ENCODE peak calls at places on chromosomes 1 and 21, in six cellular contexts. L is prostate gland; E is hepatocyte; M is K562; O is CD4-positive, alpha-beta memory T cell; X is GM23248. N is an unnamed sample. For H3K4me1 and H3K9me3, the result is how much of the 10 kb centered on the place peaks cover.

GRCh38 chr1:167913895-167914502 is at the start of gene ADCY10:
- DNase-seq in E (peak), X (no peak), L (no peak), M (peak), O (no peak), N (no peak)

GRCh38 chr1:162284206-162284955 is 92.3 kb downstream of the SPATA46 start:
- DNase-seq in O (no peak), E (no peak), X (no peak), L (no peak), M (no peak), N (no peak)

GRCh38 chr1:184661801-184662200 is 92.9 kb downstream of the EDEM3 start:
- DNase-seq in X (no peak), O (no peak), E (no peak), M (no peak), L (no peak), N (no peak)

GRCh38 chr21:38938343-38938742 is 132.6 kb downstream of the ETS2 start:
- DNase-seq in M (no peak), X (peak), E (no peak), O (no peak), L (no peak), N (no peak)

GRCh38 chr1:33682371-33682770 is 181.5 kb upstream of the HMGB4 start:
- DNase-seq in O (no peak), X (peak), E (no peak), L (no peak), M (no peak), N (no peak)

GRCh38 chr21:29443398-29444010 is 144.8 kb downstream of the BACH1 start:
- DNase-seq in L (no peak), E (no peak), X (peak), M (no peak), O (no peak), N (no peak)

GRCh38 chr1:25871704-25872494 is 3.6 kb downstream of the PAQR7 start:
- DNase-seq in E (no peak), O (no peak), L (peak), M (no peak), X (no peak), N (no peak)

GRCh38 chr1:147109762-147110161 is 62.5 kb downstream of the PRKAB2 start:
- DNase-seq in O (no peak), E (no peak), M (no peak), L (peak), X (no peak), N (no peak)

GRCh38 chr1:23651069-23651808 is 40.4 kb upstream of the RPL11 start:
- DNase-seq in L (no peak), X (peak), E (no peak), M (peak), O (no peak), N (peak)

GRCh38 chr1:37795340-37796110 is 1.9 kb downstream of the MANEAL start:
- DNase-seq in L (peak), M (peak), E (peak), X (peak), O (peak), N (peak)

GRCh38 chr1:39919545-39919944 is 17.8 kb upstream of the MYCL start:
- DNase-seq in X (peak), M (peak), O (peak), E (peak), L (peak), N (no peak)

GRCh38 chr1:210597555-210598134 is 268.9 kb downstream of the HHAT start:
- DNase-seq in X (peak), O (no peak), E (peak), M (no peak), L (no peak), N (no peak)

GRCh38 chr1:85047472-85048295 is 616 bp downstream of the MCOLN3 start:
- DNase-seq in M (no peak), X (peak), O (no peak), E (peak), L (no peak), N (peak)

GRCh38 chr1:93593868-93594602 is 87.6 kb downstream of the BCAR3 start:
- DNase-seq in L (no peak), M (no peak), O (no peak), X (no peak), E (peak), N (no peak)

GRCh38 chr21:44482581-44483287 is 27.4 kb downstream of the LRRC3 start:
- DNase-seq in M (no peak), O (no peak), X (no peak), E (peak), L (no peak), N (no peak)

GRCh38 chr1:183033205-183033604 is 10.0 kb downstream of the LAMC1 start:
- DNase-seq in O (peak), M (no peak), L (no peak), E (no peak), X (no peak), N (no peak)

GRCh38 chr1:113140588-113141446 is 67.8 kb downstream of the LRIG2 start:
- DNase-seq in O (peak), L (peak), X (peak), E (peak), M (peak), N (peak)

GRCh38 chr1:235050911-235051360 is 77.7 kb downstream of the TOMM20 start:
- DNase-seq in O (no peak), L (no peak), X (peak), M (peak), E (no peak), N (peak)

GRCh38 chr1:69513621-69514020 is 54.1 kb upstream of the LRRC7 start:
- DNase-seq in X (peak), O (no peak), M (no peak), E (no peak), L (no peak), N (no peak)

GRCh38 chr1:100323428-100324106 is 28.7 kb upstream of the CDC14A start:
- DNase-seq in O (no peak), X (peak), M (no peak), E (peak), L (no peak), N (peak)

GRCh38 chr1:158007180-158007579 is 13.7 kb downstream of the KIRREL1 start:
- DNase-seq in L (no peak), X (no peak), M (no peak), O (no peak), E (no peak), N (no peak)

GRCh38 chr21:37937668-37938067 is 21.4 kb upstream of the KCNJ6 start:
- DNase-seq in M (no peak), X (no peak), O (no peak), L (no peak), E (no peak), N (no peak)

GRCh38 chr1:151371744-151372410 is 628 bp downstream of the SELENBP1 start:
- DNase-seq in X (peak), E (peak), M (peak), O (no peak), L (no peak), N (peak)

GRCh38 chr1:236786453-236786852 is 8.6 kb upstream of the MTR start:
- DNase-seq in E (no peak), O (no peak), X (no peak), L (no peak), M (no peak), N (peak)

GRCh38 chr1:26121854-26122773 is 10.5 kb downstream of the PDIK1L start:
- DNase-seq in E (no peak), M (no peak), X (no peak), L (no peak), O (no peak), N (no peak)

GRCh38 chr1:173451981-173452380 is 25.2 kb upstream of the PRDX6 start:
- DNase-seq in E (no peak), M (no peak), X (no peak), L (peak), O (no peak), N (no peak)

GRCh38 chr1:179586107-179586823 is 5.4 kb upstream of the TDRD5 start:
- DNase-seq in X (peak), E (peak), L (peak), M (peak), O (no peak), N (peak)

GRCh38 chr1:30445449-30445848 is 277.9 kb downstream of the MATN1 start:
- DNase-seq in E (no peak), X (no peak), M (no peak), L (no peak), O (no peak), N (no peak)

GRCh38 chr1:173914366-173914871 is 2.7 kb downstream of the SERPINC1 start:
- DNase-seq in X (peak), O (peak), E (peak), M (peak), L (no peak), N (no peak)

GRCh38 chr1:92482665-92483441 is 3.9 kb downstream of the GFI1 start:
- DNase-seq in O (peak), M (no peak), E (no peak), X (peak), L (no peak), N (peak)

GRCh38 chr1:59017501-59018231 is 233.8 kb upstream of the JUN start:
- DNase-seq in X (peak), M (no peak), O (no peak), L (no peak), E (no peak), N (no peak)

GRCh38 chr1:201495447-201496295 is 11.3 kb downstream of the CSRP1 start:
- DNase-seq in E (peak), M (no peak), L (peak), X (peak), O (no peak), N (peak)

GRCh38 chr1:184051138-184051484 is 419 bp upstream of the TSEN15 start:
- DNase-seq in E (no peak), X (peak), M (peak), L (peak), O (no peak), N (no peak)

GRCh38 chr1:35085421-35085820 is 6.2 kb downstream of the ZMYM1 start:
- DNase-seq in M (no peak), X (peak), L (peak), O (no peak), E (no peak), N (no peak)

GRCh38 chr1:64745181-64745985 is 508 bp downstream of the RAVER2 start:
- DNase-seq in M (peak), L (peak), X (peak), E (peak), O (no peak), N (peak)

GRCh38 chr21:31780944-31781343 is 49.0 kb upstream of the SCAF4 start:
- DNase-seq in L (no peak), M (no peak), X (no peak), E (peak), O (no peak), N (no peak)

GRCh38 chr1:184191181-184191601 is 139.7 kb downstream of the TSEN15 start:
- DNase-seq in E (peak), L (peak), X (peak), O (no peak), M (no peak), N (peak)

GRCh38 chr1:110300412-110300811 is 38.8 kb upstream of the RBM15 start:
- DNase-seq in L (no peak), M (no peak), X (no peak), O (no peak), E (no peak), N (no peak)

GRCh38 chr21:44263221-44263671 is 1.5 kb upstream of the DNMT3L start:
- DNase-seq in O (no peak), X (no peak), E (no peak), L (no peak), M (no peak), N (peak)

GRCh38 chr1:53303175-53303574 is 24.7 kb downstream of the LRP8 start:
- DNase-seq in M (no peak), L (no peak), O (no peak), X (no peak), E (no peak), N (no peak)
- H3K4me1 ChIP-seq in M (under half), L (under half), O (under half), X (under half), E (under half), N (under half)

DNA sequence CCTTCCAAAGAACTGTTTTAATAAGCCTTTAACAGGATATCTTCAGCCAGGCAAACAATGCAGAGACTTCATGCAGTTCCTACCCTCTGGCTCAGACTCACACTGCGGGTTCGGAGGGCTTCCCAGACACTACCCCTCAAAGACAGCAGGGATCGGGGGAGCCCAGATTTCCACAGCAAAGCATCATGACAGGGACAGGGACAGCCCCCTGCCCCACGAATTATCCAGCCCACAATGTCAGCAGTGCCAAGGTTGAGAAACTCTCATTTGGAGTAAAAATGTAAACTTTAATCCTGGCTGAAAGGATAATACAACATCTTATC is 20.1 kb downstream of the NPHP4 start:
- DNase-seq in L (no peak), X (no peak), M (no peak), E (no peak), O (no peak), N (no peak)
- H3K9me3 ChIP-seq in L (under half), X (under half), M (under half), E (under half), O (under half), N (under half)

GRCh38 chr1:200483491-200484143 is 73.8 kb upstream of the ZNF281 start:
- DNase-seq in L (no peak), X (peak), M (peak), O (no peak), E (peak), N (no peak)
- H3K4me3 ChIP-seq in L (no peak), X (peak), M (no peak), O (no peak), E (no peak), N (no peak)

GRCh38 chr1:2546515-2547209 is 9.5 kb upstream of the TNFRSF14 start:
- DNase-seq in O (peak), E (peak), L (peak), X (peak), M (peak), N (peak)

GRCh38 chr1:2547210-2548067 is 8.7 kb upstream of the TNFRSF14 start:
- DNase-seq in O (peak), L (no peak), E (no peak), M (no peak), X (peak), N (peak)

GRCh38 chr1:2544093-2544874 is 11.9 kb upstream of the TNFRSF14 start:
- DNase-seq in X (peak), L (no peak), O (no peak), M (no peak), E (no peak), N (peak)

GRCh38 chr1:2544875-2545638 is 11.1 kb upstream of the TNFRSF14 start:
- DNase-seq in O (no peak), M (no peak), L (no peak), X (no peak), E (peak), N (peak)

GRCh38 chr1:2545754-2546514 is 10.2 kb upstream of the TNFRSF14 start:
- DNase-seq in M (peak), L (peak), X (peak), E (peak), O (peak), N (peak)
- H3K4me1 ChIP-seq in M (half or more), L (under half), X (under half), E (under half), O (under half), N (under half)

DNA sequence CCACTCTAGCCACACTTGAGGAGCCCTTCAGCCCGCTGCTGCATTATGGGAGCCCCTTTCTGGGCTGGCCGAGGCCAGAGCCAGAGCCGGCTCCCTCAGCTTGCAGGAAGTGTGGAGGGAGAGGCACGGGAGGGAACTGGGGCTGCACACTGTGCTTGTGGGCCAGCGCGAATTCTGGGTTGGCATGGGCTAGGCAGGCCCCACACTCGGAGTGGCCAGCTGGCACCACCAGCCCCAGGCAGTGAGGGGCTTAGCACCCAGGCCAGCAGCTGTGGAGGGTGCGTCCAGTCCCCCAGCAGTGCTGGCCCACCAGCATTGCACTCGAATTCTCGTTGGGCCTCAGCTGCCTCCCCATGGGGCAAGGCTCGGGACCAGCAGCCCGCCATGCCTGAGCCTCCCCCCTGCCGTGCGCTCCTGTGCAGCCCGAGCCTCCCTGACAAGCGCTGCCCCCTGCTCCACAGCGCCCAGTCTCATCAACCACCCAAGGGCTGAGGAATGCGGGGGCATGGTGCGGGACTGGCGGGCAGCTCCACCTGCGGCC is 785.9 kb upstream of the TPTE start:
- DNase-seq in L (no peak), X (no peak), O (no peak), M (no peak), E (no peak), N (no peak)
- H3K9me3 ChIP-seq in L (under half), X (under half), O (under half), M (under half), E (under half), N (under half)

GRCh38 chr1:6209661-6210605 is 4.0 kb downstream of the RNF207 start:
- DNase-seq in M (peak), L (no peak), X (no peak), E (no peak), O (no peak), N (no peak)
- H3K4me3 ChIP-seq in M (peak), L (no peak), X (peak), E (no peak), O (no peak), N (no peak)

DNA sequence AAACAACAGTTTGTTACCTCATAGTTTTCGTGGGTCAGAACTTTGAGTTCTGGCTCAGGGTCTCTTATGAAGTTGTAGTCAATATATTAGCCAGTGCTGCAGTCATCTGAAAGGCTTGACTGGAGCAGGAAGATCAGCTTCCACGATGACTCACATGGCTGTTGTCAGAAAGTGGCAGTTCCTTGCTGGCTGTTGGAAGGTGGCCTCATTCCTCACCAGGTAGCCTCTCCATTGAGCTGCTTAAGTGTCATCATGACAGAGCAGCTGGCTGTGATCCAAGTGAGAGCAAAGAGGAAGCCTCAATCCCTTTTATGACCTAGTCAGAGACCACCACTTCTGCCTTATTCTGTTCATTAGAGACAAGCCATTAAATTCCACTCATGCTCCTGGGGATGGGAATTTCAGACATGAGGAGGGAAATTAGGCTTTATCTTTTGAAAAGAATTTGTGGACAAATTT is 5.6 kb downstream of the OSBPL9 start:
- DNase-seq in X (peak), E (peak), M (peak), O (no peak), L (no peak), N (peak)
- H3K4me1 ChIP-seq in X (under half), E (under half), M (under half), O (under half), L (under half), N (under half)